ENCODE peak calls at places on chromosomes 6 and 20, in five cellular contexts. A is retinal pigment epithelial cell, O is AG10803, B is neural progenitor cell, H is BJ. Z is an unnamed sample.
A peak's percentile ranks its signal among the peaks of the same experiment; 100 is the strongest.

GRCh38 chr6:116530436-116530835 is 15.0 kb downstream of the TRAPPC3L start:
- DNase-seq in A (no peak), O (no peak), B (no peak), H (no peak), Z (no peak)

GRCh38 chr6:23656257-23656731 is 469.7 kb upstream of the NRSN1 start:
- DNase-seq in A (peak; percentile 35), O (no peak), B (peak; percentile 41), H (no peak), Z (no peak)

GRCh38 chr6:40398810-40399477 is 188.2 kb downstream of the LRFN2 start:
- DNase-seq in A (no peak), O (no peak), B (peak; percentile 25), H (no peak), Z (no peak)

GRCh38 chr6:166588691-166589333 is 2.3 kb upstream of the RAMACL start:
- DNase-seq in A (no peak), O (peak; percentile 92), B (no peak), H (peak; percentile 49), Z (peak; percentile 62)

GRCh38 chr6:36967301-36967700 is 12.8 kb downstream of the PI16 start:
- DNase-seq in A (no peak), O (no peak), B (no peak), H (no peak), Z (no peak)

GRCh38 chr6:3755637-3756515 is 4.4 kb upstream of the PXDC1 start:
- DNase-seq in A (no peak), O (no peak), B (peak; percentile 36), H (no peak), Z (no peak)

GRCh38 chr6:85574932-85575598 is 18.6 kb downstream of the SNX14 start:
- DNase-seq in A (no peak), O (peak; percentile 52), B (no peak), H (peak; percentile 35), Z (no peak)

GRCh38 chr6:4225207-4225872 is 90.0 kb upstream of the ECI2 start:
- DNase-seq in A (no peak), O (peak; percentile 21), B (peak; percentile 50), H (no peak), Z (no peak)

GRCh38 chr6:123965894-123966293 is 162.2 kb downstream of the NKAIN2 start:
- DNase-seq in A (no peak), O (no peak), B (peak; percentile 81), H (no peak), Z (no peak)

GRCh38 chr6:89669002-89669401 is 30.5 kb upstream of the LYRM2 start:
- DNase-seq in A (no peak), O (no peak), B (no peak), H (no peak), Z (no peak)

GRCh38 chr6:68141190-68141589 is 493.9 kb upstream of the ADGRB3 start:
- DNase-seq in A (no peak), O (no peak), B (no peak), H (no peak), Z (no peak)

GRCh38 chr6:157181649-157182048 is 141.7 kb downstream of the TMEM242 start:
- DNase-seq in A (no peak), O (no peak), B (no peak), H (no peak), Z (no peak)

GRCh38 chr6:162532283-162533008 is 195.1 kb downstream of the PRKN start:
- DNase-seq in A (no peak), O (no peak), B (no peak), H (no peak), Z (no peak)

GRCh38 chr20:60804918-60805631 is 447.0 kb upstream of the CDH4 start:
- DNase-seq in A (no peak), O (no peak), B (peak; percentile 17), H (no peak), Z (no peak)

GRCh38 chr20:25051386-25052155 is 6.4 kb downstream of the ACSS1 start:
- DNase-seq in A (no peak), O (no peak), B (no peak), H (no peak), Z (no peak)

GRCh38 chr6:23003671-23004598 is 434.6 kb downstream of the HDGFL1 start:
- DNase-seq in A (no peak), O (peak; percentile 89), B (no peak), H (peak; percentile 65), Z (peak; percentile 64)

GRCh38 chr6:158660331-158660730 is 10.5 kb downstream of the SYTL3 start:
- DNase-seq in A (no peak), O (peak; percentile 18), B (peak; percentile 34), H (no peak), Z (no peak)

GRCh38 chr20:53070714-53071392 is 98.7 kb downstream of the TSHZ2 start:
- DNase-seq in A (no peak), O (no peak), B (peak; percentile 9), H (no peak), Z (no peak)

GRCh38 chr6:32668226-32668747 is 1.8 kb upstream of the HLA-DQB1 start:
- DNase-seq in A (no peak), O (no peak), B (peak; percentile 46), H (no peak), Z (no peak)

GRCh38 chr6:3281669-3282460 is 23.1 kb downstream of the PSMG4 start:
- DNase-seq in A (no peak), O (peak; percentile 91), B (peak; percentile 51), H (peak; percentile 25), Z (peak; percentile 37)

GRCh38 chr20:62401331-62401779 is 5.7 kb downstream of the CABLES2 start:
- DNase-seq in A (no peak), O (no peak), B (peak; percentile 60), H (no peak), Z (no peak)

GRCh38 chr6:5215181-5215580 is 45.6 kb downstream of the LYRM4 start:
- DNase-seq in A (no peak), O (no peak), B (no peak), H (no peak), Z (no peak)

GRCh38 chr6:51025082-51025777 is 206.6 kb downstream of the TFAP2B start:
- DNase-seq in A (no peak), O (peak; percentile 45), B (no peak), H (no peak), Z (peak; percentile 3)

GRCh38 chr6:49606696-49607390 is 29.8 kb downstream of the RHAG start:
- DNase-seq in A (peak; percentile 50), O (peak; percentile 81), B (peak; percentile 84), H (peak; percentile 8), Z (peak; percentile 29)

GRCh38 chr6:5850848-5851255 is 155.9 kb downstream of the NRN1 start:
- DNase-seq in A (no peak), O (no peak), B (peak; percentile 95), H (no peak), Z (no peak)

GRCh38 chr6:89007209-89008001 is 44.0 kb upstream of the RNGTT start:
- DNase-seq in A (peak; percentile 49), O (no peak), B (no peak), H (no peak), Z (no peak)

GRCh38 chr6:56440551-56440981 is 193.2 kb upstream of the COL21A1 start:
- DNase-seq in A (no peak), O (no peak), B (no peak), H (no peak), Z (no peak)

GRCh38 chr6:112237644-112238043 is 16.7 kb downstream of the LAMA4 start:
- DNase-seq in A (no peak), O (peak; percentile 99), B (no peak), H (no peak), Z (no peak)

GRCh38 chr6:107973594-107973993 is 15.6 kb upstream of the SEC63 start:
- DNase-seq in A (no peak), O (no peak), B (no peak), H (no peak), Z (no peak)

GRCh38 chr20:38751360-38751976 is 3.2 kb downstream of the ACTR5 start:
- DNase-seq in A (no peak), O (peak; percentile 36), B (peak; percentile 39), H (no peak), Z (no peak)

GRCh38 chr6:110538416-110539060 is 62.1 kb upstream of the SLC22A16 start:
- DNase-seq in A (no peak), O (no peak), B (no peak), H (no peak), Z (no peak)

GRCh38 chr6:39100358-39100757 is 14.6 kb downstream of the SAYSD1 start:
- DNase-seq in A (no peak), O (no peak), B (no peak), H (no peak), Z (no peak)

GRCh38 chr6:128438311-128438916 is 82.0 kb downstream of the PTPRK start:
- DNase-seq in A (peak; percentile 24), O (no peak), B (peak; percentile 32), H (no peak), Z (no peak)

GRCh38 chr6:28709478-28710349 is 184.0 kb downstream of the GPX5 start:
- DNase-seq in A (no peak), O (no peak), B (peak; percentile 84), H (no peak), Z (no peak)

GRCh38 chr6:170480045-170480714 is 72.9 kb downstream of the PSMB1 start:
- DNase-seq in A (no peak), O (no peak), B (peak; percentile 48), H (no peak), Z (no peak)
- TF ChIP-seq CTCF in A (peak; percentile 22), O (no peak), B (peak; percentile 40), H (peak; percentile 35), Z (peak; percentile 24)

DNA sequence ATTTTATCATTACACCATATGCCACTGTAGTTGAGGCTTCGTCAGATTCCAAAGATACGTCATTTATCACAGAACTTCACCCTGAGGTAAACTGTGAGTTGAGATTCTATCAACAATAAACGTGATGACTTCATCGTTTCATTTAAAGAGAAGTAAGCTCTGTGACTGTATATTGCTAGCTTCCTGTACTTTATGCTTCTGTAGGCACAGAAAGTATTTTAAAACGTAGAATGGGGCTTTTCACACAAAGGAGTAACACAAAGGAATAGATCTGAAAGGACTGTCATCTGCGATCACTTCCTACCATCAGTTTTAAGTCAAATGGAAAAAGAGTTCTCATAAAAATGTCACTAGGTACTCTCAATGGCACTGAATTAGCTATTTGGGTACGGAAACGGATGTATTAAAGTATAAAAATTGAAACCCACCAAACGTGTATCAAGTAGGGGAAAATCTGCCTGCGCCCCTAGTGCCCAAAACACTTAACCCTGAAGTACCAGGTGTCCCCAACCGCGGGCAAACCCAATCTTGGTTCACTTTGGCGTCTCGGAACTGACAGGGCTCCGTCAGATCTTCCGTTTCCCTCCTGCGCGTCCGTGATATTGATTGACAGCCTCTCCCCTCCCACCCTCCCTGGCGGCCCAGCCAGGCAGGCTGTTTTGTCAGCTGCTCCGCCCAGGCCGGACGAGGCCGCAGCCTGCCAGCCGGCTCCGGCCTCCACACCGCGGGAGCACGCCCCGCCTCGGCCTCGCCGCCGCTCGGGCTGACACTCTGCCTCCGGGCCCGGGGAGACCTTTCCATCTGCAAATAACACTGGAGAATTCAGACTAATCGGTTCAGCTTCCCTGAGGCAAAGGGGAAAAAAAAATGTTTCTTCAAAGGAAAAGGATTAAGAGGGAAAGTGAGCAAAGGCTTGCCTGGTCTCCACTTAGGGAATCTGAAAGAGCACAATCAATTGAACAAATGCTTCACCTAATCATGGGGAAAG is 234.7 kb upstream of the MCHR2 start:
- DNase-seq in A (peak; percentile 36), O (peak; percentile 46), B (peak; percentile 95), H (no peak), Z (no peak)
- H3K4me3 ChIP-seq in A (peak overlapping the region; percentile 64), O (peak overlapping the region; percentile 42), B (peak overlapping the region; percentile 47), H (peak overlapping the region; percentile 15), Z (peak overlapping the region; percentile 35)

GRCh38 chr20:16846011-16846410 is 97.9 kb downstream of the OTOR start:
- DNase-seq in A (no peak), O (peak; percentile 83), B (no peak), H (peak; percentile 71), Z (peak; percentile 26)
- TF ChIP-seq CTCF in A (no peak), O (no peak), B (no peak), H (no peak), Z (no peak)

GRCh38 chr20:48458003-48458377 is 369.8 kb downstream of the PREX1 start:
- DNase-seq in A (no peak), O (no peak), B (peak; percentile 25), H (no peak), Z (no peak)
- H3K4me3 ChIP-seq in A (no peak overlapping the region), O (no peak overlapping the region), B (no peak overlapping the region), H (no peak overlapping the region), Z (no peak overlapping the region)